ENCODE peak calls at places on chromosomes 12 and 14, in seven cellular contexts. A is NCI-H1105; Y is GM12891; J is OCI-LY7; W is stimulated activated CD4-positive, alpha-beta T cell treated with anti-CD3 and anti-CD28 coated beads, Interleukin-12 subunit alpha, Interleukin-12 subunit beta, amount 100 ng/mL, for 4 hours; P is activated B cell treated with CpG ODN at 0.5 μM for 24 hours; O is activated T-helper 1 cell treated with Interleukin-2 at 50 U/mL for 16 hours. U is an unnamed sample.

GRCh38 chr12:24773996-24774395 is 174.9 kb downstream of the BCAT1 start:
- DNase-seq in A (no peak), Y (no peak), J (no peak), W (no peak), P (no peak), O (no peak), U (no peak)

GRCh38 chr12:63021126-63021525 is 86.2 kb upstream of the PPM1H start:
- DNase-seq in A (no peak), Y (no peak), J (no peak), W (no peak), P (no peak), O (no peak), U (no peak)

GRCh38 chr14:46250113-46250703 is 401.4 kb downstream of the RPL10L start:
- DNase-seq in A (no peak), Y (no peak), J (peak), W (no peak), P (no peak), O (no peak), U (peak)

GRCh38 chr12:65500121-65500846 is 221.8 kb downstream of the MSRB3 start:
- DNase-seq in A (no peak), Y (no peak), J (no peak), W (no peak), P (no peak), O (no peak), U (no peak)

GRCh38 chr14:67265131-67265530 is 23.9 kb downstream of the PALS1 start:
- DNase-seq in A (no peak), Y (no peak), J (no peak), W (no peak), P (no peak), O (no peak), U (no peak)

GRCh38 chr12:553216-554000 is 93.7 kb downstream of the B4GALNT3 start:
- DNase-seq in A (no peak), Y (no peak), J (peak), W (no peak), P (no peak), O (peak), U (no peak)

GRCh38 chr12:49867580-49868341 is 24.9 kb upstream of the BCDIN3D start:
- DNase-seq in A (no peak), Y (no peak), J (no peak), W (no peak), P (no peak), O (no peak), U (no peak)

GRCh38 chr14:71956920-71957563 is 24.8 kb downstream of the RGS6 start:
- DNase-seq in A (no peak), Y (no peak), J (peak), W (no peak), P (no peak), O (no peak), U (no peak)

GRCh38 chr14:29955087-29955486 is 27.4 kb upstream of the PRKD1 start:
- DNase-seq in A (no peak), Y (no peak), J (no peak), W (no peak), P (no peak), O (no peak), U (no peak)

GRCh38 chr12:102549691-102550090 is 69.3 kb upstream of the IGF1 start:
- DNase-seq in A (no peak), Y (no peak), J (no peak), W (no peak), P (no peak), O (no peak), U (no peak)

GRCh38 chr12:50979369-50980052 is 27.2 kb downstream of the HIGD1C start:
- DNase-seq in A (no peak), Y (no peak), J (no peak), W (peak), P (no peak), O (no peak), U (no peak)

GRCh38 chr12:22008196-22008595 is 37.8 kb upstream of the CMAS start:
- DNase-seq in A (no peak), Y (no peak), J (no peak), W (no peak), P (no peak), O (no peak), U (no peak)

GRCh38 chr12:34299802-34300193 is 277.5 kb downstream of the ALG10 start:
- DNase-seq in A (no peak), Y (no peak), J (no peak), W (no peak), P (no peak), O (no peak), U (no peak)

GRCh38 chr12:103560604-103561101 is 26.4 kb upstream of the STAB2 start:
- DNase-seq in A (no peak), Y (no peak), J (no peak), W (no peak), P (no peak), O (no peak), U (peak)

GRCh38 chr14:104286086-104286485 is 147.7 kb downstream of the KIF26A start:
- DNase-seq in A (no peak), Y (no peak), J (no peak), W (no peak), P (no peak), O (no peak), U (no peak)

GRCh38 chr12:111248221-111248620 is 120.7 kb downstream of the PHETA1 start:
- DNase-seq in A (no peak), Y (no peak), J (no peak), W (no peak), P (no peak), O (no peak), U (no peak)

GRCh38 chr14:85421166-85421877 is 108.6 kb upstream of the FLRT2 start:
- DNase-seq in A (no peak), Y (no peak), J (no peak), W (no peak), P (no peak), O (no peak), U (no peak)

GRCh38 chr12:1594045-1594294 is 411 bp downstream of the FBXL14 start:
- DNase-seq in A (peak), Y (peak), J (peak), W (no peak), P (peak), O (no peak), U (peak)

GRCh38 chr14:38243696-38244250 is 12.1 kb downstream of the CLEC14A start:
- DNase-seq in A (no peak), Y (no peak), J (no peak), W (no peak), P (no peak), O (no peak), U (no peak)

GRCh38 chr12:16612647-16613046 is 6.7 kb upstream of the LMO3 start:
- DNase-seq in A (no peak), Y (no peak), J (no peak), W (no peak), P (no peak), O (no peak), U (no peak)

GRCh38 chr14:81582420-81582819 is 48.8 kb upstream of the SEL1L start:
- DNase-seq in A (peak), Y (no peak), J (no peak), W (no peak), P (no peak), O (no peak), U (no peak)

GRCh38 chr14:61656341-61656740 is 39.0 kb upstream of the HIF1A start:
- DNase-seq in A (no peak), Y (no peak), J (no peak), W (no peak), P (no peak), O (no peak), U (no peak)

GRCh38 chr12:130904064-130904463 is 32.2 kb downstream of the RAN start:
- DNase-seq in A (no peak), Y (no peak), J (no peak), W (no peak), P (no peak), O (no peak), U (no peak)

GRCh38 chr12:123047289-123047688 is 66.8 kb downstream of the ARL6IP4 start:
- DNase-seq in A (no peak), Y (no peak), J (no peak), W (no peak), P (no peak), O (no peak), U (no peak)

GRCh38 chr14:85731198-85731597 is 201.3 kb downstream of the FLRT2 start:
- DNase-seq in A (no peak), Y (no peak), J (no peak), W (no peak), P (no peak), O (no peak), U (no peak)

GRCh38 chr14:67187826-67188225 is 1.4 kb upstream of the GARIN2 start:
- DNase-seq in A (no peak), Y (no peak), J (no peak), W (no peak), P (no peak), O (no peak), U (peak)

GRCh38 chr12:88634008-88634407 is 53.7 kb upstream of the KITLG start:
- DNase-seq in A (no peak), Y (no peak), J (no peak), W (no peak), P (no peak), O (no peak), U (no peak)

GRCh38 chr12:114405449-114406271 is at the start of gene TBX5:
- DNase-seq in A (peak), Y (no peak), J (no peak), W (no peak), P (no peak), O (no peak), U (no peak)

GRCh38 chr12:62260733-62261683 is 804 bp downstream of the USP15 start:
- DNase-seq in A (no peak), Y (peak), J (peak), W (peak), P (peak), O (peak), U (peak)

GRCh38 chr12:111342376-111342775 is 26.5 kb downstream of the PHETA1 start:
- DNase-seq in A (no peak), Y (no peak), J (no peak), W (no peak), P (no peak), O (no peak), U (no peak)

GRCh38 chr12:102763016-102763415 is 154.0 kb downstream of the PAH start:
- DNase-seq in A (no peak), Y (no peak), J (no peak), W (no peak), P (no peak), O (no peak), U (no peak)

GRCh38 chr12:104957388-104958008 is 592 bp downstream of the SLC41A2 start:
- DNase-seq in A (peak), Y (peak), J (no peak), W (peak), P (no peak), O (peak), U (peak)

GRCh38 chr12:130796985-130797686 is 41.9 kb downstream of the STX2 start:
- DNase-seq in A (no peak), Y (no peak), J (no peak), W (peak), P (no peak), O (peak), U (no peak)

GRCh38 chr14:94685166-94685581 is 73.0 kb downstream of the SERPINA3 start:
- DNase-seq in A (no peak), Y (no peak), J (peak), W (no peak), P (no peak), O (no peak), U (peak)

GRCh38 chr14:51333901-51334432 is 93.9 kb downstream of the TMX1 start:
- DNase-seq in A (no peak), Y (no peak), J (no peak), W (no peak), P (no peak), O (no peak), U (no peak)

GRCh38 chr14:65566820-65567522 is 154.4 kb downstream of the FUT8 start:
- DNase-seq in A (no peak), Y (no peak), J (no peak), W (no peak), P (no peak), O (no peak), U (no peak)

GRCh38 chr12:123858176-123858575 is 96.1 kb downstream of the DNAH10 start:
- DNase-seq in A (no peak), Y (no peak), J (no peak), W (no peak), P (no peak), O (no peak), U (no peak)

U was measured in A549.